ENCODE peak calls at places on chromosomes 13 and 19, in seven cellular contexts. One of them, this sample, is unnamed.

GRCh38 chr19:54352041-54352440 is 12.7 kb downstream of the LAIR1 start:
- DNase-seq in DMS 273 treated with DMSO at 0.1 percent for 48 hours: no peak
- DNase-seq in AG08395: no peak
- DNase-seq in SW 1271: no peak
- DNase-seq in immature natural killer cell: no peak
- DNase-seq in anterior cingulate cortex: no peak
- DNase-seq in upper lobe of left lung: no peak
- DNase-seq in this sample: no peak

GRCh38 chr13:26616126-26616525 is 58.6 kb downstream of the WASF3 start:
- DNase-seq in DMS 273 treated with DMSO at 0.1 percent for 48 hours: no peak
- DNase-seq in AG08395: peak
- DNase-seq in SW 1271: no peak
- DNase-seq in immature natural killer cell: no peak
- DNase-seq in anterior cingulate cortex: no peak
- DNase-seq in upper lobe of left lung: no peak
- DNase-seq in this sample: no peak

GRCh38 chr19:912181-913079 is 589 bp downstream of the R3HDM4 start:
- DNase-seq in DMS 273 treated with DMSO at 0.1 percent for 48 hours: no peak
- DNase-seq in AG08395: no peak
- DNase-seq in SW 1271: no peak
- DNase-seq in immature natural killer cell: no peak
- DNase-seq in anterior cingulate cortex: no peak
- DNase-seq in upper lobe of left lung: no peak
- DNase-seq in this sample: peak

GRCh38 chr19:33301011-33301899 is 1.1 kb downstream of the CEBPA start:
- DNase-seq in DMS 273 treated with DMSO at 0.1 percent for 48 hours: no peak
- DNase-seq in AG08395: no peak
- DNase-seq in SW 1271: no peak
- DNase-seq in immature natural killer cell: no peak
- DNase-seq in anterior cingulate cortex: no peak
- DNase-seq in upper lobe of left lung: no peak
- DNase-seq in this sample: peak

GRCh38 chr13:65336106-65336603 is 1894.0 kb downstream of the PCDH9 start:
- DNase-seq in DMS 273 treated with DMSO at 0.1 percent for 48 hours: no peak
- DNase-seq in AG08395: no peak
- DNase-seq in SW 1271: no peak
- DNase-seq in immature natural killer cell: no peak
- DNase-seq in anterior cingulate cortex: no peak
- DNase-seq in upper lobe of left lung: no peak
- DNase-seq in this sample: no peak

GRCh38 chr19:5178841-5179625 is 161.6 kb downstream of the PTPRS start:
- DNase-seq in DMS 273 treated with DMSO at 0.1 percent for 48 hours: no peak
- DNase-seq in AG08395: no peak
- DNase-seq in SW 1271: no peak
- DNase-seq in immature natural killer cell: no peak
- DNase-seq in anterior cingulate cortex: no peak
- DNase-seq in upper lobe of left lung: no peak
- DNase-seq in this sample: no peak

GRCh38 chr19:35416331-35416730 is 31.7 kb upstream of the FFAR2 start:
- DNase-seq in DMS 273 treated with DMSO at 0.1 percent for 48 hours: no peak
- DNase-seq in AG08395: no peak
- DNase-seq in SW 1271: no peak
- DNase-seq in immature natural killer cell: no peak
- DNase-seq in anterior cingulate cortex: no peak
- DNase-seq in upper lobe of left lung: no peak
- DNase-seq in this sample: no peak

GRCh38 chr19:18776288-18776594 is 14.9 kb downstream of the COMP start:
- DNase-seq in DMS 273 treated with DMSO at 0.1 percent for 48 hours: no peak
- DNase-seq in AG08395: peak
- DNase-seq in SW 1271: no peak
- DNase-seq in immature natural killer cell: no peak
- DNase-seq in anterior cingulate cortex: no peak
- DNase-seq in upper lobe of left lung: no peak
- DNase-seq in this sample: no peak

GRCh38 chr19:1068111-1069001 is 1.4 kb downstream of the ARHGAP45 start:
- DNase-seq in DMS 273 treated with DMSO at 0.1 percent for 48 hours: no peak
- DNase-seq in AG08395: no peak
- DNase-seq in SW 1271: no peak
- DNase-seq in immature natural killer cell: peak
- DNase-seq in anterior cingulate cortex: no peak
- DNase-seq in upper lobe of left lung: peak
- DNase-seq in this sample: peak

GRCh38 chr13:28718186-28718537 is 608 bp downstream of the SLC46A3 start:
- DNase-seq in DMS 273 treated with DMSO at 0.1 percent for 48 hours: no peak
- DNase-seq in AG08395: no peak
- DNase-seq in SW 1271: peak
- DNase-seq in immature natural killer cell: no peak
- DNase-seq in anterior cingulate cortex: no peak
- DNase-seq in upper lobe of left lung: no peak
- DNase-seq in this sample: no peak

GRCh38 chr19:13968999-13969398 is 16.7 kb downstream of the DCAF15 start:
- DNase-seq in DMS 273 treated with DMSO at 0.1 percent for 48 hours: no peak
- DNase-seq in AG08395: no peak
- DNase-seq in SW 1271: no peak
- DNase-seq in immature natural killer cell: no peak
- DNase-seq in anterior cingulate cortex: no peak
- DNase-seq in upper lobe of left lung: no peak
- DNase-seq in this sample: no peak

GRCh38 chr13:50731400-50731799 is 112.1 kb downstream of the DLEU7 start:
- DNase-seq in DMS 273 treated with DMSO at 0.1 percent for 48 hours: peak
- DNase-seq in AG08395: peak
- DNase-seq in SW 1271: no peak
- DNase-seq in immature natural killer cell: no peak
- DNase-seq in anterior cingulate cortex: no peak
- DNase-seq in upper lobe of left lung: no peak
- DNase-seq in this sample: peak

GRCh38 chr13:44347301-44347700 is 26.3 kb upstream of the SERP2 start:
- DNase-seq in DMS 273 treated with DMSO at 0.1 percent for 48 hours: no peak
- DNase-seq in AG08395: no peak
- DNase-seq in SW 1271: no peak
- DNase-seq in immature natural killer cell: no peak
- DNase-seq in anterior cingulate cortex: no peak
- DNase-seq in upper lobe of left lung: no peak
- DNase-seq in this sample: no peak

GRCh38 chr13:48975101-48975925 is at the start of gene FNDC3A:
- DNase-seq in DMS 273 treated with DMSO at 0.1 percent for 48 hours: no peak
- DNase-seq in AG08395: peak
- DNase-seq in SW 1271: peak
- DNase-seq in immature natural killer cell: no peak
- DNase-seq in anterior cingulate cortex: no peak
- DNase-seq in upper lobe of left lung: peak
- DNase-seq in this sample: no peak